ENCODE peak calls at places on chromosomes 16 and 17, in seven cellular contexts. J, B, G, M, Z, C and V are unnamed samples.

GRCh38 chr17:80984749-80985148 is 6.9 kb upstream of the CHMP6 start:
- DNase-seq in J (no peak), B (no peak), G (no peak), C (peak), M (no peak), Z (peak), V (peak)

GRCh38 chr17:12078791-12079190 is 58.1 kb downstream of the MAP2K4 start:
- DNase-seq in J (no peak), G (no peak), B (no peak), Z (peak), M (no peak), C (no peak), V (no peak)

GRCh38 chr16:66481943-66482390 is 54.9 kb downstream of the BEAN1 start:
- DNase-seq in G (peak), Z (no peak), C (peak), B (no peak), J (no peak), M (no peak), V (no peak)

GRCh38 chr16:87254271-87254670 is 62.9 kb downstream of the C16orf95 start:
- DNase-seq in G (no peak), M (no peak), C (peak), B (no peak), J (no peak), Z (no peak), V (no peak)

GRCh38 chr17:43779145-43780125 is 658 bp upstream of the DUSP3 start:
- DNase-seq in G (peak), Z (peak), B (no peak), C (peak), J (no peak), M (no peak), V (no peak)

GRCh38 chr17:44235583-44235936 is 16.1 kb upstream of the UBTF start:
- DNase-seq in C (no peak), M (no peak), Z (peak), J (no peak), B (no peak), G (no peak), V (no peak)

GRCh38 chr17:77963441-77963840 is 4.9 kb downstream of the TNRC6C start:
- DNase-seq in C (no peak), J (no peak), B (no peak), M (no peak), G (no peak), Z (peak), V (no peak)

GRCh38 chr17:10151667-10152496 is 46.5 kb downstream of the GAS7 start:
- DNase-seq in C (no peak), G (no peak), B (no peak), M (no peak), Z (no peak), J (no peak), V (peak)

GRCh38 chr17:76490112-76490710 is 11.0 kb downstream of the RHBDF2 start:
- DNase-seq in M (no peak), Z (no peak), G (no peak), C (no peak), B (no peak), J (no peak), V (no peak)

GRCh38 chr16:14400285-14400977 is 229.6 kb downstream of the PARN start:
- DNase-seq in B (no peak), G (no peak), J (no peak), M (no peak), C (no peak), Z (no peak), V (no peak)

GRCh38 chr17:335691-336090 is 16.9 kb downstream of the RPH3AL start:
- DNase-seq in M (no peak), C (peak), J (no peak), B (no peak), G (no peak), Z (no peak), V (no peak)

GRCh38 chr17:73248532-73248931 is 13.1 kb downstream of the CPSF4L start:
- DNase-seq in C (no peak), G (no peak), Z (no peak), M (no peak), J (no peak), B (no peak), V (no peak)

GRCh38 chr16:31138621-31139578 is 3.4 kb upstream of the PRSS8 start:
- DNase-seq in J (no peak), G (no peak), B (no peak), Z (peak), M (peak), C (peak), V (peak)

GRCh38 chr16:58459344-58460218 is 40.4 kb upstream of the NDRG4 start:
- DNase-seq in G (no peak), Z (peak), B (no peak), C (no peak), M (no peak), J (peak), V (no peak)

GRCh38 chr16:87076950-87077749 is 240.0 kb downstream of the C16orf95 start:
- DNase-seq in Z (peak), C (peak), G (no peak), M (no peak), J (peak), B (no peak), V (no peak)

GRCh38 chr17:49798182-49798581 is 9.7 kb downstream of the KAT7 start:
- DNase-seq in C (no peak), M (no peak), G (no peak), J (no peak), Z (no peak), B (no peak), V (no peak)

GRCh38 chr17:68288375-68288774 is 2.6 kb downstream of the SLC16A6 start:
- DNase-seq in B (no peak), C (no peak), M (no peak), G (no peak), Z (no peak), J (no peak), V (peak)

GRCh38 chr16:57115504-57116182 is 23.3 kb downstream of the CPNE2 start:
- DNase-seq in M (no peak), B (no peak), C (no peak), Z (no peak), G (no peak), J (no peak), V (peak)

GRCh38 chr17:77690271-77691161 is 268.0 kb upstream of the TNRC6C start:
- DNase-seq in C (peak), M (no peak), Z (peak), G (no peak), B (no peak), J (peak), V (no peak)

GRCh38 chr17:2716649-2717048 is 5.1 kb upstream of the CLUH start:
- DNase-seq in Z (no peak), M (no peak), B (no peak), C (peak), G (no peak), J (no peak), V (no peak)